ENCODE peak calls at places on chromosomes 11 and 22, in ten cellular contexts. O is GM12865; R is GM06990; Y is BJ; V is spleen; A is psoas muscle; E is fibroblast of mammary gland; W is IMR-90; K is Caco-2; I is CD4-positive, CD25-positive, alpha-beta regulatory T cell. P is an unnamed sample.

GRCh38 chr11:61122761-61123160 is 20.5 kb downstream of the CD5 start:
- DNase-seq in V (no peak), R (no peak), W (no peak), K (no peak), O (no peak), Y (no peak), I (no peak), E (peak), A (no peak), P (no peak)

GRCh38 chr11:105718641-105719040 is 108.8 kb downstream of the GRIA4 start:
- DNase-seq in R (no peak), W (no peak), I (no peak), A (no peak), V (no peak), O (no peak), K (no peak), E (no peak), Y (no peak), P (peak)

GRCh38 chr11:111387318-111387863 is 8.3 kb upstream of the POU2AF1 start:
- DNase-seq in R (no peak), Y (no peak), I (no peak), A (peak), E (no peak), W (no peak), V (no peak), K (no peak), O (no peak), P (no peak)

GRCh38 chr11:43709689-43710088 is 29.2 kb downstream of the HSD17B12 start:
- DNase-seq in I (no peak), R (no peak), A (no peak), K (no peak), E (peak), W (no peak), Y (no peak), O (no peak), V (no peak), P (no peak)

GRCh38 chr11:113690619-113691569 is 15.2 kb downstream of the TMPRSS5 start:
- DNase-seq in R (no peak), E (peak), W (peak), I (no peak), K (peak), Y (peak), V (no peak), A (peak), O (peak), P (no peak)

GRCh38 chr22:17773606-17774205 is 563 bp downstream of the BID start:
- DNase-seq in W (peak), K (peak), Y (no peak), I (peak), E (peak), V (peak), O (peak), R (peak), A (peak), P (no peak)

GRCh38 chr11:65419773-65420481 is 2.7 kb upstream of the NEAT1 start:
- DNase-seq in Y (peak), R (peak), I (peak), O (peak), W (peak), E (peak), K (peak), V (peak), A (peak), P (peak)

GRCh38 chr22:20242393-20243175 is 25.5 kb downstream of the RTN4R start:
- DNase-seq in O (no peak), V (no peak), K (no peak), W (no peak), A (no peak), I (no peak), R (no peak), E (no peak), Y (no peak), P (no peak)

GRCh38 chr22:36892292-36892691 is 21.1 kb upstream of the CSF2RB start:
- DNase-seq in R (no peak), V (no peak), K (no peak), Y (no peak), A (no peak), O (no peak), I (no peak), E (no peak), W (no peak), P (no peak)

GRCh38 chr22:37199839-37200161 is 11.8 kb upstream of the C1QTNF6 start:
- DNase-seq in I (no peak), K (peak), E (no peak), A (no peak), W (no peak), V (no peak), O (no peak), R (no peak), Y (no peak), P (no peak)

GRCh38 chr11:68215087-68215445 is 2.0 kb upstream of the KMT5B start:
- DNase-seq in O (peak), Y (no peak), V (no peak), K (no peak), W (no peak), A (no peak), R (no peak), E (no peak), I (no peak), P (no peak)

GRCh38 chr11:27735281-27735680 is 35.0 kb upstream of the BDNF start:
- DNase-seq in R (no peak), Y (no peak), V (no peak), E (no peak), W (no peak), O (no peak), K (no peak), A (no peak), I (no peak), P (no peak)

GRCh38 chr22:29155966-29156365 is 49.7 kb upstream of the EMID1 start:
- DNase-seq in E (no peak), K (peak), A (no peak), I (no peak), O (no peak), Y (no peak), W (no peak), R (no peak), V (peak), P (no peak)

GRCh38 chr22:17235861-17236260 is 16.6 kb upstream of the ADA2 start:
- DNase-seq in O (no peak), W (no peak), Y (no peak), E (no peak), R (no peak), K (no peak), V (peak), I (no peak), A (no peak), P (no peak)

GRCh38 chr11:94737171-94737611 is 31.0 kb upstream of the AMOTL1 start:
- DNase-seq in E (no peak), O (no peak), A (no peak), Y (no peak), R (no peak), K (no peak), V (no peak), W (peak), I (no peak), P (no peak)

GRCh38 chr11:94171693-94172440 is 43.2 kb downstream of the PANX1 start:
- DNase-seq in O (peak), V (no peak), A (no peak), K (no peak), R (no peak), W (peak), I (no peak), Y (no peak), E (peak), P (no peak)

GRCh38 chr11:31487848-31488247 is 21.6 kb downstream of the IMMP1L start:
- DNase-seq in K (no peak), O (peak), W (peak), R (no peak), I (no peak), Y (no peak), E (peak), A (no peak), V (no peak), P (no peak)

GRCh38 chr22:39177791-39178190 is 25.3 kb upstream of the CBX7 start:
- DNase-seq in V (peak), A (no peak), R (no peak), K (no peak), W (no peak), Y (no peak), E (no peak), O (no peak), I (no peak), P (no peak)

GRCh38 chr22:39177456-39177775 is 24.9 kb upstream of the CBX7 start:
- DNase-seq in I (no peak), R (no peak), Y (no peak), K (no peak), E (no peak), W (no peak), O (no peak), V (no peak), A (no peak), P (no peak)

GRCh38 chr22:39179401-39179827 is 26.9 kb upstream of the CBX7 start:
- DNase-seq in O (no peak), K (no peak), W (no peak), E (no peak), R (no peak), A (no peak), I (no peak), Y (no peak), V (peak), P (no peak)

GRCh38 chr22:39179841-39180335 is 27.4 kb upstream of the CBX7 start:
- DNase-seq in I (no peak), Y (no peak), K (no peak), R (no peak), E (no peak), V (peak), O (no peak), W (no peak), A (no peak), P (no peak)

DNA sequence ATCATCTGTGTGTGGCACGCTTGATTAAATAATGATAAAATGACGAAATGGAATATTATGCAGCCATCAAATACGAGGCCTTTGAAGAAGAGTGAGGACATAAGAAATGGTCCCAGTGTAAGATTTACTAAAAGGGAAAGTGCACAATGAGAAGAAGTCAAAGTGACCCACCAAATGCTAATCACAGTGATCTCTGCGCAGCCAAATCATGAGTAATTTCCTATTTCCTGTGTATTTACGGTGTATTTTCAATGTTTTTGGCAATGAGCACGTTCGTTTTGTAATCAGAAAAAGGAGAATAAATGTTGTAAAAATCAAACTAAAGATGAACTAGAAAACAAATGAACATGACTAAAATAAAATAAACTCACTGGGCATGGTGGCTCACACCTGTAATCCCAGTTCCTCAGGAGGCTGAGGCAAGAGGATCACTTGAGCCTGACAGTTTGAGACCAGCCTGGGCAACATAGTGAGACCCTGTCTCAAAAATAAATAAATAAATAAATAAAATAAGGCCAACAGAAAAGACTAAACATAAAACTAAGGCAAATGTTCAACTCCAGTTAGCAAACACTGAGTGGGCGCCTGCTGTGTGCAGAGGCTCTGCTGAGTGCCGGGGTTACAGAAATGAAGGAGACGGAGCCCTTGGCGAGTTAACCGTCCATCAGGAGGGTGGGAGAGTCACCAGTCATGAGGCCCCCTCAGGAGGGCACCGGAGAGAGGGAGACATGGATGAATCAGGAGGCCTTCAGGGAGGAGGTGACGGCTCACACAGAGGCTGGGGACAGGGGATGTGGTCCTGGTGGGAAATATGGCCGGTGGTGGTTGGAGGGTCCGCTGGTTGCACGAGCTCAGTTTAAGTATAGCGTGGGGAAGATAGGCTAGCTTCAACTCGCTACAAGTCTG is 26.0 kb upstream of the CBX7 start:
- DNase-seq in I (no peak), Y (peak), W (peak), K (no peak), E (peak), V (peak), A (no peak), R (no peak), O (no peak), P (no peak)
- H3K4me3 ChIP-seq in I (no peak), Y (no peak), W (no peak), K (no peak), E (no peak), V (no peak), A (no peak), R (no peak), O (no peak), P (no peak)

DNA sequence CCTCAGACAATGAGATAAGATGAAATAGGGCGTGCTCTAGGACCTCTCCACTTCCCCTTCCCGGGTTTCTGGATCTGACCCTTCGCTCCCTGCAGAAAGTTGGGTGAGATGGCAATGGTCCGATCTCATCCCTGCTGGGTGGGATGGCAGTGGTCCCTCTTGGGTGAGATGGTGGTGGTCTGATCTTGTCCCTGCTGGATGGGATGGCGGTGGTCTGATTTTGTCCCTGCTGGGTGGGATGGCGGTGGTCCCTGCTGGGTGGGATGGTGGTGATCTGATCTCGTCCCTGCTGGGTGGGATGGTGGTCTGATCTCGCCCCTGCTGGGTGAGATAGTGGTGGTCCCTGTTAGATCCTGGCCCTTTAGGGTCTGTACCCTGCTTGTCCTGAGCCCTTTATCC is 21.3 kb downstream of the ST14 start:
- DNase-seq in W (no peak), A (no peak), Y (no peak), I (no peak), K (no peak), E (no peak), R (no peak), O (no peak), V (no peak), P (no peak)
- H3K4me3 ChIP-seq in W (no peak), A (no peak), Y (no peak), I (no peak), K (peak), E (no peak), R (no peak), O (no peak), V (no peak), P (no peak)

DNA sequence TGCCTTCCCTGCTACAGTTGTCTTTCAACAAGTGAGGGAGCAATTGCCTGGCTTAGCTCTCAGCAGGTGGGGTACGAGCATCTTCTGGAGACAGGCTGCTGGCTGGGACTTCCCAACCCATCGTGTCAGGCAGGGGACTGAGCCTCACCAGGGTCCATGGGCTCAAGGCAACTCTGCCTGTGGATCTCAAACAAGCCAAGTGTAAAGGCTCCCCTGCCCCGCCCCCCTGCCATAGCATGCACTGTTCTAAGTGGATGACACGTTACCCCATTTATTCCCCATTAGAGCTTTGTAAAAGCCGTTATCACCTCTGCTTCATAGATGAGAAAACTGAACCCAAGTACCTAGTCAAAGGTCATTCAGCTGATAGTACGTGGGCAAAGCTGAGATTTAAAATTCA is 222.9 kb downstream of the NTM start:
- DNase-seq in E (no peak), V (no peak), Y (no peak), W (no peak), I (no peak), A (no peak), K (no peak), O (no peak), R (no peak), P (no peak)
- H3K4me3 ChIP-seq in E (no peak), V (no peak), Y (no peak), W (no peak), I (no peak), A (no peak), K (no peak), O (no peak), R (no peak), P (no peak)

GRCh38 chr22:50699754-50700386 is 27.2 kb downstream of the SHANK3 start:
- DNase-seq in W (no peak), I (no peak), K (no peak), R (no peak), V (peak), O (peak), E (no peak), A (peak), Y (no peak), P (no peak)
- H3K4me3 ChIP-seq in W (no peak), I (no peak), K (no peak), R (no peak), V (no peak), O (no peak), E (no peak), A (no peak), Y (no peak), P (no peak)

DNA sequence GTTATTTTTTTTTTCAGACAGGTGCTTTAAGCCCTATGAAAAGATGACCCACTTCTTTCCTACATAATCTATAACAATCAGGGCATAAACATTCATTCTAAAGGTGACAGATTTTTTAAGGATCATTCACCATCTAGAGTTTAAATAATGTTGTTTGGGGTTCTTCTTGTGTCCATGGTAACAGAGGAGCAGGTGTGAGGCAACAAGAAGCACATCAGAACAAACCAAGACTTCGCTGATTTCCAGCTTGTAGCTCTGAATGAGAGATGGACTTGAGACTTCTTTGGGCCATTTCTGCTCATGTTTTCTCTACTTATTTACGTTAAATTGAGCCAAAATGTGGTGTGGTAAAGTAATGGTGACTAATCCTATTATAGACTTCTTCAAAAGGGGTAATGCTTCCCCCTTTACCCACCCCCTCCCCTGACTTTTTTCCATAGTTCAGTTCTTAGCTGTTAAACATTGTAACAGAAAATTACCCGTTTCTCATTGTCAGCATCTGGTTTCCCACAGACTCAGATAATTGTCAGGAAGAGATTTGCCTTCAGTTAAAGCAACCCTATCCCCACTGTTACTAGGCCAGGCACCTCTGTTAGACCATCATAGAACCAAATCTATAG is 65.2 kb downstream of the CSTPP1 start:
- DNase-seq in A (no peak), K (no peak), R (no peak), Y (no peak), I (no peak), W (peak), E (peak), V (no peak), O (no peak), P (no peak)
- H3K4me3 ChIP-seq in A (no peak), K (no peak), R (no peak), Y (no peak), I (no peak), W (no peak), E (no peak), V (no peak), O (no peak), P (no peak)

GRCh38 chr11:693415-693831 is 1.6 kb downstream of the DEAF1 start:
- DNase-seq in R (no peak), W (no peak), Y (no peak), K (no peak), E (peak), A (no peak), V (peak), O (no peak), I (no peak), P (no peak)
- H3K4me3 ChIP-seq in R (peak), W (peak), Y (peak), K (peak), E (peak), A (peak), V (peak), O (peak), I (no peak), P (peak)

P was measured in epithelial cell of proximal tubule.